ENCODE peak calls at places on chromosome 1, in eight cellular contexts. F is NCI-H1105, T is NCI-H446, E is endothelial cell, Y is nephron progenitor cell, X is Calu3, U is upper lobe of right lung, C is neural crest cell. B is an unnamed sample.

GRCh38 chr1:36696261-36696940 is 213.7 kb upstream of the CSF3R start:
- DNase-seq in X (no peak), T (peak), Y (no peak), F (no peak), U (no peak), E (no peak), C (no peak), B (no peak)

GRCh38 chr1:172136925-172137324 is 283.6 kb upstream of the C1orf105 start:
- DNase-seq in C (no peak), U (no peak), E (no peak), F (no peak), T (no peak), Y (no peak), X (no peak), B (no peak)

GRCh38 chr1:202254454-202255252 is 61.1 kb downstream of the LGR6 start:
- DNase-seq in T (no peak), E (no peak), X (peak), Y (no peak), C (no peak), F (no peak), U (peak), B (no peak)

GRCh38 chr1:227886503-227886961 is 61.2 kb downstream of the WNT9A start:
- DNase-seq in E (peak), U (peak), X (no peak), F (no peak), T (no peak), Y (peak), C (no peak), B (no peak)

GRCh38 chr1:30727796-30728195 is 4.4 kb upstream of the MATN1 start:
- DNase-seq in X (no peak), F (no peak), U (no peak), Y (no peak), E (no peak), T (no peak), C (no peak), B (no peak)

GRCh38 chr1:56569661-56570060 is 9.7 kb downstream of the PLPP3 start:
- DNase-seq in U (no peak), F (no peak), Y (no peak), E (no peak), T (no peak), X (no peak), C (no peak), B (peak)

GRCh38 chr1:62492521-62492920 is 55.7 kb downstream of the USP1 start:
- DNase-seq in U (no peak), T (no peak), E (no peak), C (no peak), F (no peak), Y (no peak), X (no peak), B (no peak)

GRCh38 chr1:205375816-205376545 is 19.3 kb upstream of the KLHDC8A start:
- DNase-seq in C (no peak), Y (peak), T (peak), F (no peak), U (no peak), E (no peak), X (peak), B (peak)

GRCh38 chr1:166470465-166470864 is 303.7 kb upstream of the FAM78B start:
- DNase-seq in T (no peak), E (no peak), C (no peak), U (no peak), Y (no peak), X (no peak), F (no peak), B (no peak)

GRCh38 chr1:209742409-209743144 is 13.3 kb upstream of the TRAF3IP3 start:
- DNase-seq in Y (no peak), X (no peak), T (no peak), C (no peak), E (no peak), U (no peak), F (no peak), B (no peak)

GRCh38 chr1:47712596-47713299 is 274.9 kb downstream of the FOXD2 start:
- DNase-seq in E (no peak), T (no peak), X (no peak), F (no peak), U (no peak), C (no peak), Y (no peak), B (no peak)

B was measured in thyroid gland.